ENCODE peak calls at places on chromosomes 13 and 19, in nine cellular contexts. V, E, J, G, I, F, B, P and Q are unnamed samples.

GRCh38 chr19:35295453-35295791 is 3.5 kb downstream of the MAG start:
- DNase-seq in V (no peak), E (no peak), J (no peak), G (no peak), I (no peak), F (no peak), B (no peak), P (no peak), Q (no peak)

GRCh38 chr19:7527516-7528191 is 5.2 kb downstream of the MCOLN1 start:
- DNase-seq in V (no peak), E (no peak), J (no peak), G (no peak), I (no peak), F (no peak), B (no peak), P (no peak), Q (no peak)

GRCh38 chr13:39881887-39882286 is 226.4 kb downstream of the COG6 start:
- DNase-seq in V (no peak), E (no peak), J (no peak), G (no peak), I (peak; percentile 18), F (no peak), B (no peak), P (no peak), Q (no peak)

GRCh38 chr13:51614350-51614786 is 30.1 kb downstream of the WDFY2 start:
- DNase-seq in V (peak; percentile 28), E (no peak), J (no peak), G (no peak), I (no peak), F (peak; percentile 33), B (no peak), P (no peak), Q (peak; percentile 82)

GRCh38 chr13:86922936-86923335 is 748.2 kb upstream of the SLITRK5 start:
- DNase-seq in V (no peak), E (no peak), J (no peak), G (no peak), I (peak; percentile 17), F (no peak), B (no peak), P (no peak), Q (no peak)

GRCh38 chr19:38490861-38491260 is 57.4 kb downstream of the RYR1 start:
- DNase-seq in V (no peak), E (no peak), J (no peak), G (no peak), I (no peak), F (no peak), B (no peak), P (no peak), Q (no peak)

GRCh38 chr19:1853295-1854031 is 5.2 kb upstream of the REXO1 start:
- DNase-seq in V (no peak), E (peak; percentile 75), J (peak; percentile 88), G (peak; percentile 87), I (no peak), F (peak; percentile 76), B (peak; percentile 76), P (peak; percentile 74), Q (peak; percentile 86)

GRCh38 chr19:44003461-44004134 is 841 bp downstream of the ZNF230 start:
- DNase-seq in V (no peak), E (no peak), J (peak; percentile 23), G (peak; percentile 33), I (no peak), F (no peak), B (peak; percentile 10), P (no peak), Q (no peak)

GRCh38 chr19:1975081-1975480 is 34.1 kb downstream of the CSNK1G2 start:
- DNase-seq in V (peak; percentile 54), E (no peak), J (no peak), G (no peak), I (peak; percentile 5), F (no peak), B (no peak), P (peak; percentile 77), Q (no peak)

GRCh38 chr19:35348909-35349611 is 1.4 kb downstream of the FFAR1 start:
- DNase-seq in V (no peak), E (no peak), J (no peak), G (peak; percentile 34), I (no peak), F (no peak), B (no peak), P (no peak), Q (peak; percentile 36)

GRCh38 chr19:56725829-56726424 is 54.4 kb upstream of the ZNF835 start:
- DNase-seq in V (no peak), E (no peak), J (no peak), G (no peak), I (no peak), F (no peak), B (no peak), P (peak; percentile 2), Q (no peak)

GRCh38 chr19:41321600-41322270 is 11.8 kb downstream of the CCDC97 start:
- DNase-seq in V (peak; percentile 62), E (peak; percentile 57), J (peak; percentile 60), G (peak; percentile 84), I (peak; percentile 80), F (no peak), B (peak; percentile 66), P (peak; percentile 73), Q (peak; percentile 71)

GRCh38 chr19:40006273-40006691 is 9.4 kb downstream of the ZNF546 start:
- DNase-seq in V (no peak), E (no peak), J (no peak), G (no peak), I (peak; percentile 84), F (no peak), B (no peak), P (peak; percentile 72), Q (no peak)

GRCh38 chr13:95474992-95475391 is 77.5 kb upstream of the CLDN10 start:
- DNase-seq in V (no peak), E (no peak), J (no peak), G (peak; percentile 33), I (no peak), F (no peak), B (no peak), P (no peak), Q (no peak)

DNA sequence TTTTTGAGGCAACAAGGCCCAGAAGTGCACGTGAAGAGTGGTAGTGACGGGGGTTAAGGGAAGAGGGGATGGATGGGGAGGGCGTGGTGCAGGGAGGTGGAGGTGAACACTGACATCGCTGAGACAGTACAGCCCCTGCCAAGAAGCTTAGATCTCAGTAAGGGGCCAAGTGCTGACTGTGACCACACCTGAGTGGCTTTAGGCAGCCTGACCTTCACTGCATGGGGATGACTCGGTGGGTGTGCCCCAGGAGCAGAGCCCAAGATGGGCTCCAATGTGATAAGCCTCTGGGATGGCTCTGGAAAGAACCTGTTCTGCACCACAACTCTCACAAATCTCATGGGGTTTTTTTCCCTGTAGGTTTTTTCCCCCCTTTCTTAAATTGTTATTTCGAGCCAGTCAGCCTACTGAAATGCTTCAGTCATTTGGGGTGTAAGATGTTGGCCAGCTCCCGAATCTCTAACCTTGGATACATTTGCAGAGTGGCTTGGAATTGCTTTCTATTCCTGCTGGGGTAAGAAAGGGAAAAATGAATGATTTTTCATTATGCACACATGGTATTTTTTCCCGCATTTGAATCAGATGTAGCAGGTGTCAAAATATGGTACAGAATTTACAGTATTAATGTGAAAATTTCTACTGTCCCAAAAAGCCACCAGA is 165.0 kb downstream of the TM9SF2 start:
- DNase-seq in V (no peak), E (no peak), J (no peak), G (no peak), I (no peak), F (no peak), B (no peak), P (no peak), Q (no peak)
- H3K4me1 ChIP-seq in V (no peaks in the 10 kb centered on the region), E (no peaks in the 10 kb centered on the region), J (no peaks in the 10 kb centered on the region), G (peaks cover 18% of the 10 kb centered on the region), I (no peaks in the 10 kb centered on the region), F (peaks cover 5% of the 10 kb centered on the region), B (peaks cover 20% of the 10 kb centered on the region), P (no peaks in the 10 kb centered on the region), Q (peaks cover 3% of the 10 kb centered on the region)

GRCh38 chr19:3365093-3365446 is 1.3 kb upstream of the NFIC start:
- DNase-seq in V (no peak), E (no peak), J (no peak), G (no peak), I (no peak), F (no peak), B (no peak), P (no peak), Q (no peak)

GRCh38 chr19:3365447-3366103 is 808 bp upstream of the NFIC start:
- DNase-seq in V (peak; percentile 83), E (peak; percentile 30), J (no peak), G (no peak), I (peak; percentile 57), F (peak; percentile 68), B (no peak), P (no peak), Q (peak; percentile 70)

GRCh38 chr19:3362217-3362907 is 4.0 kb upstream of the NFIC start:
- DNase-seq in V (no peak), E (no peak), J (no peak), G (no peak), I (no peak), F (no peak), B (no peak), P (no peak), Q (no peak)

GRCh38 chr19:3364501-3364858 is 1.9 kb upstream of the NFIC start:
- DNase-seq in V (no peak), E (no peak), J (no peak), G (no peak), I (no peak), F (no peak), B (no peak), P (no peak), Q (no peak)

DNA sequence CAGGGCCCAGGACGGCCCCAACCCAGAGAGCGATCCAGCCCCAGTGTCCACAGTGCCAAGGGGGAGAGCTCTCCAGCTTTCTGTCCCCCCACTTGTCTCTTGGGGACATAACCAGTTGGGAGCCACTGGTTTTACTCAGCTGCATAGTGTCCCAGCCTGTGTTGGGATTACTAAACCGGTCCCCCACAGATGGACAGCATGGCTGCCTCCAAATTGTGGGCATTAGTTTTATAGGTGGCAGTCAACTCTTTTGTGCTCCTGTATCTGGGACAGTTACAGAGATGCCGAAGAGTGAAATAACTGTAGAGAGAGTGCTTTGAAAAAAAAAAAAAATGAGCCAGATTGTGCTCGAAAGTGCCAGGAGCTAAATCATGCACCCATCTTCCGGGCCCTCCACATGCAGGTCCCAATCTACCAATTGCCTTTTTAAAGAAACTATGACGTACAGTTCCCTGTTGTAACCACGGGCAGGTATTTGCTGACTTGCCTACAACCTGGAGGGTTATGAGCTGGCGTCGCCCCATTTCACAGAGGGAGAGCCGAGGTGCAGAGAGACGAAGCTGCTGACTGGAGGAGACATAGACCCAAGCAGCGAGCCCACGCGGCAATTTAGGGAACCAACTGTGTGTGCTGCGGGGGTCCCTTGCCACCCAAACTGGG is 2.4 kb upstream of the NFIC start:
- DNase-seq in V (no peak), E (no peak), J (no peak), G (no peak), I (no peak), F (peak; percentile 25), B (no peak), P (no peak), Q (no peak)
- H3K4me1 ChIP-seq in V (peaks cover 16% of the 10 kb centered on the region), E (peaks cover 4% of the 10 kb centered on the region), J (peaks cover 34% of the 10 kb centered on the region), G (peaks cover 7% of the 10 kb centered on the region), I (peaks cover 32% of the 10 kb centered on the region), F (peaks cover 7% of the 10 kb centered on the region), B (peaks cover 9% of the 10 kb centered on the region), P (peaks cover 25% of the 10 kb centered on the region), Q (peaks cover 6% of the 10 kb centered on the region)

GRCh38 chr13:30805603-30806011 is 70.3 kb downstream of the ALOX5AP start:
- DNase-seq in V (no peak), E (no peak), J (no peak), G (peak; percentile 29), I (peak; percentile 62), F (peak; percentile 58), B (peak; percentile 35), P (no peak), Q (peak; percentile 76)
- H3K4me1 ChIP-seq in V (no peaks in the 10 kb centered on the region), E (no peaks in the 10 kb centered on the region), J (peaks cover 4% of the 10 kb centered on the region), G (no peaks in the 10 kb centered on the region), I (peaks cover 18% of the 10 kb centered on the region), F (peaks cover 4% of the 10 kb centered on the region), B (peaks cover 14% of the 10 kb centered on the region), P (peaks cover 6% of the 10 kb centered on the region), Q (peaks cover 24% of the 10 kb centered on the region)

GRCh38 chr19:10756371-10756770 is 38.5 kb downstream of the DNM2 start:
- DNase-seq in V (no peak), E (no peak), J (no peak), G (no peak), I (no peak), F (no peak), B (no peak), P (no peak), Q (no peak)
- H3K4me1 ChIP-seq in V (peaks cover 4% of the 10 kb centered on the region), E (peaks cover 13% of the 10 kb centered on the region), J (peaks cover 5% of the 10 kb centered on the region), G (peaks cover 4% of the 10 kb centered on the region), I (peaks cover 8% of the 10 kb centered on the region), F (peaks cover 9% of the 10 kb centered on the region), B (no peaks in the 10 kb centered on the region), P (peaks cover 3% of the 10 kb centered on the region), Q (peaks cover 10% of the 10 kb centered on the region)